ENCODE peak calls at places on chromosomes 12 and 14, in four cellular contexts. B, J, I and X are unnamed samples.

GRCh38 chr14:34997762-34998161 is 15.0 kb downstream of the SRP54 start:
- DNase-seq in B (no peak), J (no peak), I (no peak), X (no peak)

GRCh38 chr12:70920891-70921290 is 353 bp upstream of the PTPRR start:
- DNase-seq in B (no peak), J (no peak), I (no peak), X (no peak)

GRCh38 chr14:96204151-96205058 is at the start of gene BDKRB2:
- DNase-seq in B (peak), J (peak), I (peak), X (peak)

GRCh38 chr14:79369359-79370332 is 841.7 kb downstream of the DIO2 start:
- DNase-seq in B (peak), J (no peak), I (no peak), X (no peak)

GRCh38 chr12:21183721-21184275 is 52.8 kb downstream of the SLCO1B1 start:
- DNase-seq in B (no peak), J (no peak), I (no peak), X (no peak)

GRCh38 chr14:104315169-104315568 is 176.8 kb downstream of the KIF26A start:
- DNase-seq in B (no peak), J (no peak), I (no peak), X (no peak)

GRCh38 chr14:100104523-100105300 is 39.5 kb downstream of the EVL start:
- DNase-seq in B (no peak), J (no peak), I (no peak), X (no peak)

GRCh38 chr12:32870716-32871115 is 25.9 kb downstream of the PKP2 start:
- DNase-seq in B (no peak), J (no peak), I (no peak), X (no peak)

GRCh38 chr14:105203057-105203494 is 22.0 kb upstream of the NUDT14 start:
- DNase-seq in B (peak), J (no peak), I (no peak), X (peak)

GRCh38 chr14:22089940-22090339 is 416.3 kb upstream of the OR4E1 start:
- DNase-seq in B (no peak), J (no peak), I (no peak), X (no peak)

GRCh38 chr12:56634242-56634836 is 4.2 kb upstream of the BAZ2A start:
- DNase-seq in B (peak), J (peak), I (peak), X (peak)

GRCh38 chr12:107765316-107765715 is 4.4 kb upstream of the PRDM4 start:
- DNase-seq in B (no peak), J (no peak), I (no peak), X (peak)
- TF ChIP-seq JUND in B (no peak), J (no peak), I (no peak), X (no peak)

GRCh38 chr14:32824195-32824594 is 114.5 kb upstream of the NPAS3 start:
- DNase-seq in B (no peak), J (no peak), I (no peak), X (no peak)

GRCh38 chr14:32821989-32822653 is 116.6 kb upstream of the NPAS3 start:
- DNase-seq in B (no peak), J (no peak), I (no peak), X (no peak)

GRCh38 chr14:32820686-32821085 is 118.0 kb upstream of the NPAS3 start:
- DNase-seq in B (no peak), J (no peak), I (no peak), X (no peak)

GRCh38 chr14:32825058-32825457 is 113.6 kb upstream of the NPAS3 start:
- DNase-seq in B (no peak), J (no peak), I (no peak), X (no peak)

GRCh38 chr14:32826404-32827082 is 112.1 kb upstream of the NPAS3 start:
- DNase-seq in B (peak), J (no peak), I (no peak), X (no peak)
- TF ChIP-seq JUND in B (no peak), J (no peak), I (no peak), X (no peak)

GRCh38 chr14:42664185-42664584 is 1057.5 kb downstream of the LRFN5 start:
- DNase-seq in B (no peak), J (no peak), I (no peak), X (no peak)
- TF ChIP-seq JUND in B (no peak), J (no peak), I (no peak), X (no peak)

GRCh38 chr12:88570103-88570502 is 10.2 kb downstream of the KITLG start:
- DNase-seq in B (no peak), J (no peak), I (no peak), X (no peak)
- TF ChIP-seq JUND in B (peak), J (no peak), I (no peak), X (no peak)

GRCh38 chr14:93686313-93686712 is 102.0 kb downstream of the PRIMA1 start:
- DNase-seq in B (no peak), J (no peak), I (no peak), X (peak)
- TF ChIP-seq JUND in B (no peak), J (no peak), I (no peak), X (no peak)

GRCh38 chr12:103331643-103332042 is 164.1 kb downstream of the C12orf42 start:
- DNase-seq in B (no peak), J (no peak), I (no peak), X (no peak)

GRCh38 chr12:103330672-103331071 is 165.1 kb downstream of the C12orf42 start:
- DNase-seq in B (no peak), J (no peak), I (no peak), X (no peak)

GRCh38 chr12:103327676-103328075 is 168.1 kb downstream of the C12orf42 start:
- DNase-seq in B (no peak), J (no peak), I (no peak), X (no peak)

DNA sequence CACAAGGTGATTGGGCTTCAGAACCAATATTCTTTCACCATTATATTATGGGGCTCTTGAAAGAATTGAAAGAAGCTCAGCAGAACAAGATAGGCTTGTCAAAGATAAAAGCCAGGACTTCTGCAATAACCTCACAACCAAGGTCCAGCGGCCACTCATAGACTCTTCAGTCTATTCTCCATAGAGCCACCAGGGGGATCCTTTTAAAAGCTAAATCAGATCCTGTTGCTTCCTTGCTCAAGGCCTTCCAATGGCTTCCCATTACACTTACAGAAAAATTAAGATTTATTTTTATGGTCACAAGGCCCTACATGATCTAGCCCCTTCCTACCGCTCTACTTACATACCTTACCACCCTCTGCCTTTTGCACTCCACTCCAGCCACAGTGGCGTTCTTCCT is 169.6 kb downstream of the C12orf42 start:
- DNase-seq in B (peak), J (peak), I (peak), X (peak)
- TF ChIP-seq JUND in B (no peak), J (no peak), I (no peak), X (no peak)

GRCh38 chr12:122872815-122873361 is 23.0 kb downstream of the VPS37B start:
- DNase-seq in B (peak), J (no peak), I (no peak), X (peak)

GRCh38 chr12:122871851-122872785 is 23.8 kb downstream of the VPS37B start:
- DNase-seq in B (peak), J (no peak), I (no peak), X (peak)

GRCh38 chr12:122870163-122870842 is 25.6 kb downstream of the VPS37B start:
- DNase-seq in B (no peak), J (no peak), I (no peak), X (no peak)

GRCh38 chr12:122869207-122869973 is 26.5 kb downstream of the VPS37B start:
- DNase-seq in B (no peak), J (no peak), I (no peak), X (no peak)

GRCh38 chr12:122870867-122871664 is 24.9 kb downstream of the VPS37B start:
- DNase-seq in B (peak), J (no peak), I (no peak), X (no peak)
- TF ChIP-seq JUND in B (no peak), J (no peak), I (no peak), X (no peak)

GRCh38 chr12:4275869-4276253 is 2.3 kb downstream of the CCND2 start:
- DNase-seq in B (no peak), J (no peak), I (no peak), X (no peak)
- TF ChIP-seq JUND in B (no peak), J (no peak), I (no peak), X (no peak)

GRCh38 chr14:32476532-32476931 is 147.4 kb downstream of the AKAP6 start:
- DNase-seq in B (no peak), J (no peak), I (no peak), X (no peak)

GRCh38 chr14:32481707-32482106 is 152.6 kb downstream of the AKAP6 start:
- DNase-seq in B (no peak), J (no peak), I (no peak), X (no peak)

GRCh38 chr14:32478027-32478426 is 148.9 kb downstream of the AKAP6 start:
- DNase-seq in B (peak), J (no peak), I (no peak), X (no peak)

GRCh38 chr14:32477406-32477805 is 148.3 kb downstream of the AKAP6 start:
- DNase-seq in B (no peak), J (no peak), I (no peak), X (no peak)

GRCh38 chr14:32480337-32480736 is 151.2 kb downstream of the AKAP6 start:
- DNase-seq in B (no peak), J (no peak), I (no peak), X (no peak)
- TF ChIP-seq JUND in B (peak), J (no peak), I (no peak), X (no peak)